ENCODE peak calls at places on chromosomes 7 and 10, in ten cellular contexts. W is neural crest cell, T is Calu3, Q is kidney epithelial cell, I is lower leg skin, B is cardiac muscle cell, H is ovary, S is hepatocyte, N is HL-60, J is HFFc6. R is an unnamed sample.

GRCh38 chr10:125205431-125205830 is 45.1 kb upstream of the CTBP2 start:
- DNase-seq in W (no peak), T (no peak), Q (no peak), I (no peak), B (no peak), H (no peak), S (no peak), N (no peak), J (no peak), R (no peak)

GRCh38 chr7:42389697-42390096 is 152.7 kb upstream of the GLI3 start:
- DNase-seq in W (no peak), T (no peak), Q (no peak), I (no peak), B (no peak), H (no peak), S (no peak), N (no peak), J (no peak), R (no peak)

GRCh38 chr10:18222870-18223269 is 82.6 kb downstream of the CACNB2 start:
- DNase-seq in W (no peak), T (no peak), Q (no peak), I (no peak), B (no peak), H (no peak), S (no peak), N (no peak), J (no peak), R (no peak)

GRCh38 chr7:126140858-126141491 is 1111.8 kb downstream of the GRM8 start:
- DNase-seq in W (no peak), T (no peak), Q (no peak), I (no peak), B (no peak), H (no peak), S (no peak), N (no peak), J (no peak), R (no peak)

GRCh38 chr7:9776900-9777299 is 1196.8 kb upstream of the PHF14 start:
- DNase-seq in W (no peak), T (no peak), Q (no peak), I (no peak), B (peak; percentile 56), H (no peak), S (peak; percentile 6), N (no peak), J (no peak), R (no peak)

GRCh38 chr10:32948451-32948850 is 9.6 kb downstream of the ITGB1 start:
- DNase-seq in W (no peak), T (no peak), Q (no peak), I (no peak), B (no peak), H (no peak), S (no peak), N (no peak), J (no peak), R (no peak)

GRCh38 chr7:435518-436366 is 83.9 kb downstream of the PDGFA start:
- DNase-seq in W (no peak), T (peak; percentile 54), Q (peak; percentile 45), I (peak; percentile 63), B (no peak), H (no peak), S (peak; percentile 61), N (no peak), J (no peak), R (no peak)

GRCh38 chr7:30201161-30201666 is 66.4 kb downstream of the MTURN start:
- DNase-seq in W (no peak), T (no peak), Q (no peak), I (no peak), B (no peak), H (no peak), S (no peak), N (no peak), J (no peak), R (peak; percentile 33)

GRCh38 chr7:26686448-26686981 is 177.9 kb downstream of the SKAP2 start:
- DNase-seq in W (no peak), T (peak; percentile 11), Q (peak; percentile 35), I (no peak), B (peak; percentile 52), H (peak; percentile 31), S (peak; percentile 62), N (no peak), J (peak; percentile 25), R (no peak)

GRCh38 chr10:91758303-91759146 is 39.7 kb upstream of the TNKS2 start:
- DNase-seq in W (no peak), T (no peak), Q (peak; percentile 38), I (no peak), B (peak; percentile 70), H (no peak), S (peak; percentile 59), N (peak; percentile 16), J (peak; percentile 58), R (peak; percentile 25)

GRCh38 chr7:74042746-74043522 is 15.0 kb downstream of the ELN start:
- DNase-seq in W (no peak), T (no peak), Q (no peak), I (no peak), B (no peak), H (no peak), S (no peak), N (no peak), J (no peak), R (no peak)

GRCh38 chr10:4154317-4154716 is 369.3 kb upstream of the KLF6 start:
- DNase-seq in W (no peak), T (no peak), Q (no peak), I (no peak), B (no peak), H (no peak), S (no peak), N (no peak), J (no peak), R (no peak)

GRCh38 chr10:110268931-110269640 is 35.6 kb downstream of the SMNDC1 start:
- DNase-seq in W (no peak), T (no peak), Q (no peak), I (no peak), B (no peak), H (no peak), S (no peak), N (no peak), J (no peak), R (no peak)

DNA sequence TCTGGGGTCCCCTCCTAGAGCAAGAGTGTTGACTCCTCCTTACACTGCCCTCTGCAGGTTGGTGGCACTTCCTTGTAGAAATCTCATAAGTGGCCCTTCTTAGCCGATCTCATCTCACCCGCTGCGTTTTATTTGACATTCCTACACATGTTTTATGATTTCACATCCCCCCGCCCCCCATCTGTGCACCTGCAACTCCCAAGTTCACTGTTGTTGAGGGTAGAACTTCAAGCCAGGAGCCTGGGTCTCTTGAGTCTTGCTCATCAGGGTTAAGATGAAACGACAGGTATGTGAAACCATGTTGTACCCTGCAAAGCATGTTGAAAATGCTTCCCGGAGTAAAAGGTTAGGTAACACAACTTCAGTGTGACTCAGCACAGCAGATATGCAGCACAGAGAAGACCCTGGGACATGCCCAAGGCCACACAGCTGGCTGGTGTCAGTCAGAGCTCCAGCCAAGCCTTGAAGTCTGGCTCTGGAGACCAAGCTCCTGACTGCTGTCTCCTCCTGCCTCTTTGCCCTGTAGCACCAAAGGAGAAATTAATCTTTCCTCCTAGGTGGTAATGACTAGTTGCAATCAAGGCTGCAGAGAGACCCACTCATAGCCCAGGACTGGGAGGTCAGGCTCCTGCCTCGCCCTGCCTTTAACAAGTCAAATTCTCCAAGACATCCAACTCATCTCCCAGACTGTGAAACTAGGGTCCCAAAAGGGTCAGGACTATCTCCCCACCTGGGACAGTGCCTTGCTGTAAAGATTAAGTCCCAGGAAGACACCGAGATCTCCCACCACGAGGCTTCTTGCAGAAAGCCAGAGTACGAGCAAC is 171.0 kb downstream of the PRKAG2 start:
- DNase-seq in W (peak; percentile 31), T (peak; percentile 58), Q (no peak), I (no peak), B (peak; percentile 82), H (peak; percentile 65), S (peak; percentile 68), N (peak; percentile 20), J (peak; percentile 36), R (peak; percentile 47)
- TF ChIP-seq CTCF in W (peak; percentile 62), T (peak; percentile 45), Q (peak; percentile 59), I (no peak), B (peak; percentile 62), H (peak; percentile 14), S (peak; percentile 62), N (no peak), J (peak; percentile 78), R (peak; percentile 25)

DNA sequence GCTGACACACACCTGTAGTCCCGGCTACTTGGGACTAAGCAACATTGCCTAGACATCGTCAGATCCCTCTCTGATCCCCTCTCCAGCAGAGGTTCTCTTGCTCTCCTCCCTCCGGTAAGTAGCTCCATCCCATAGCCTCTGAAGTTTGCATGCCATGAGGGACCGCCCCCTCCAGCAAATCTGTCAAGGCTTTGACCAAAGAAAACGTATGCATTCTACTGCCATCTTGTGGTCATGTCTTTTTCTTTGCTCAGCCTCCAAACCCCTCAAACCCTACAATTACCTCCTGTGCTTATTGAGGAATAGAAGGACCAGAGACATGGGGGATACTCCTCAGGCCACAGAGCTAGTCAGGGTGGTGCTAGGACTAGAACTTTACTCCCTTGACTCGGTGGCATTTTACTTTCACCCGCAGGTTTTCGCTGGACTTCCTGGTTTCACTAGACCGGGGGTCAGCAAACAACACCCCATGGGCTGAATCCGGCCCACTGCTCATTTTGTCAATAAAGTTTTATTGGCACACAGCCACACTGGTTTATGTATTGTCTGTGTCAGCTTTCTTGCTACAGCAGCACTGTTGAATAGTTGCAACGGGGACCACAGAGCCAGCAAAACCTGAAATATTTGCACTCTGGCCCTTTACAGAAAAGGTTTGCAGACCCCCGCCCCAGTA is 202.6 kb upstream of the FOXK1 start:
- DNase-seq in W (peak; percentile 36), T (peak; percentile 74), Q (peak; percentile 16), I (no peak), B (peak; percentile 5), H (no peak), S (peak; percentile 76), N (peak; percentile 42), J (peak; percentile 24), R (peak; percentile 18)
- TF ChIP-seq CTCF in W (peak; percentile 73), T (peak; percentile 65), Q (peak; percentile 27), I (no peak), B (peak; percentile 10), H (no peak), S (peak; percentile 62), N (peak; percentile 45), J (peak; percentile 69), R (peak; percentile 30)

GRCh38 chr10:19817251-19818046 is 1.2 kb downstream of the PLXDC2 start:
- DNase-seq in W (peak; percentile 2), T (no peak), Q (no peak), I (peak; percentile 54), B (peak; percentile 47), H (peak; percentile 30), S (peak; percentile 54), N (no peak), J (no peak), R (no peak)
- TF ChIP-seq CTCF in W (no peak), T (no peak), Q (peak; percentile 22), I (no peak), B (peak; percentile 13), H (no peak), S (peak; percentile 37), N (no peak), J (no peak), R (no peak)

DNA sequence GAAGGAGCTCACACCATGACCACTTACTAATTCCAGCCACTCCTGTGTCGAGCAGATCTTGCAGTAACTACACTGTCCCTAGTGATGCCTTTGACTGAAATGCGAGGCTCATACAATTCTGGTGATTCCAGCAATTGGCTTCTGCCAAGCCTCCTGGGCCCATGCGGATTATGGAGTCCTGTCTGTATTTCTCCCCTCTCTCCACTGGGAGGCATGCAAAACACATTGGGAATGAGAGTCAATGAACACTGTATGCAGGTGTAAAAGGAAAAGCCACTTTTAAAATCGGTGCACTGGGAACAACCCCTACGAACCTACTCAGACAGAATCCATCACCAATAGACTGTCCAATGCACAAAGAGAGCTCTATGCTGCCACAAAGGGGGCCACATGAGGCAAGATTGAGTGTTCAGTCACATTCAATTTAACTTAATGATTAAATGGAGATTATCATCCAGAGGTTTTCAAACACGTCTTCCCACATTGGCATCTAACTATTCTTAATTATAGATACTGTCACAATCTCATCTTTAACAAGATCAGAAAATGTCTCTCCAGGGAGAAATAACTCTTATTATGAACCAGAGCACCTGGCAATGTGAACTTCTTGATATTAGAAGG is 550.6 kb downstream of the GLRX3 start:
- DNase-seq in W (peak; percentile 27), T (no peak), Q (no peak), I (no peak), B (peak; percentile 57), H (no peak), S (peak; percentile 57), N (no peak), J (no peak), R (no peak)
- TF ChIP-seq CTCF in W (peak; percentile 76), T (no peak), Q (no peak), I (no peak), B (no peak), H (no peak), S (peak; percentile 62), N (no peak), J (no peak), R (no peak)